ENCODE peak calls at places on chromosomes 13 and 19, in four cellular contexts. D is HEK293T, I is HepG2, W is K562. X is an unnamed sample.
A peak's percentile ranks its signal among the peaks of the same experiment; 100 is the strongest.

GRCh38 chr13:41941174-41941573 is 19.7 kb downstream of the VWA8 start:
- DNase-seq in W (no peak), I (no peak), D (no peak), X (no peak)

GRCh38 chr13:27562457-27562856 is 57.9 kb downstream of the LNX2 start:
- DNase-seq in D (no peak), I (no peak), W (no peak), X (no peak)

GRCh38 chr19:7427944-7428343 is 60.9 kb downstream of the PEX11G start:
- DNase-seq in D (no peak), I (no peak), W (no peak), X (no peak)

GRCh38 chr19:861756-862528 is 2.5 kb downstream of the CFD start:
- DNase-seq in D (peak; percentile 87), I (peak; percentile 41), W (peak; percentile 94), X (peak; percentile 96)

GRCh38 chr13:112117955-112118302 is 51.0 kb downstream of the SOX1 start:
- DNase-seq in I (no peak), W (no peak), D (no peak), X (no peak)

GRCh38 chr19:13057744-13058143 is 44.9 kb downstream of the LYL1 start:
- DNase-seq in I (no peak), W (no peak), D (no peak), X (no peak)

GRCh38 chr13:111292710-111293485 is 27.5 kb upstream of the TEX29 start:
- DNase-seq in W (no peak), D (no peak), I (no peak), X (no peak)

GRCh38 chr13:93771229-93771628 is 544.6 kb downstream of the GPC6 start:
- DNase-seq in D (no peak), I (no peak), W (no peak), X (no peak)

GRCh38 chr13:35630551-35631275 is 154.2 kb upstream of the MAB21L1 start:
- DNase-seq in D (peak; percentile 52), W (peak; percentile 11), I (peak; percentile 52), X (peak; percentile 28)

GRCh38 chr13:39047560-39047959 is 9.3 kb downstream of the NHLRC3 start:
- DNase-seq in D (peak; percentile 23), W (peak; percentile 14), I (no peak), X (peak; percentile 52)

GRCh38 chr19:19661141-19661674 is 2.3 kb downstream of the ATP13A1 start:
- DNase-seq in W (no peak), I (no peak), D (peak; percentile 3), X (no peak)

GRCh38 chr13:94590744-94591143 is 5.2 kb downstream of the TGDS start:
- DNase-seq in D (no peak), W (no peak), I (no peak), X (no peak)

GRCh38 chr13:94435604-94436226 is 43.8 kb downstream of the DCT start:
- DNase-seq in I (peak; percentile 27), W (peak; percentile 32), D (peak; percentile 80), X (no peak)

GRCh38 chr19:4342421-4343055 is 824 bp upstream of the MPND start:
- DNase-seq in D (peak; percentile 92), W (peak; percentile 94), I (peak; percentile 100), X (peak; percentile 96)

GRCh38 chr19:41967056-41967783 is 8.1 kb upstream of the RABAC1 start:
- DNase-seq in W (no peak), D (no peak), I (no peak), X (no peak)

GRCh38 chr13:35198821-35199220 is 256.8 kb downstream of the NBEA start:
- DNase-seq in D (no peak), I (no peak), W (no peak), X (no peak)

GRCh38 chr13:37229931-37230330 is 124.5 kb upstream of the CSNK1A1L start:
- DNase-seq in D (no peak), W (no peak), I (no peak), X (no peak)

GRCh38 chr13:113726961-113727411 is 32.0 kb upstream of the TMEM255B start:
- DNase-seq in I (no peak), D (no peak), W (no peak), X (no peak)

GRCh38 chr19:43478323-43478722 is 12.9 kb upstream of the LYPD3 start:
- DNase-seq in I (no peak), W (no peak), D (no peak), X (no peak)

GRCh38 chr13:40221460-40222201 is 444.8 kb downstream of the FOXO1 start:
- DNase-seq in D (no peak), I (peak; percentile 41), W (no peak), X (no peak)

GRCh38 chr19:495440-496332 is 600 bp upstream of the MADCAM1 start:
- DNase-seq in D (peak; percentile 52), I (no peak), W (peak; percentile 64), X (peak; percentile 82)

GRCh38 chr19:29318581-29318980 is 105.6 kb upstream of the UQCRFS1 start:
- DNase-seq in D (no peak), W (no peak), I (no peak), X (no peak)

GRCh38 chr13:89514534-89515312 is 1832.8 kb upstream of the MIR17HG start:
- DNase-seq in D (no peak), W (no peak), I (peak; percentile 50), X (peak; percentile 20)

GRCh38 chr19:4294389-4294788 is 7.8 kb downstream of the TMIGD2 start:
- DNase-seq in D (no peak), I (no peak), W (no peak), X (no peak)

GRCh38 chr13:44197791-44198770 is 175.5 kb upstream of the SERP2 start:
- DNase-seq in D (no peak), W (no peak), I (no peak), X (no peak)

GRCh38 chr19:19463348-19464117 is 51.8 kb downstream of the TSSK6 start:
- DNase-seq in W (no peak), D (no peak), I (no peak), X (no peak)

GRCh38 chr13:40388617-40389016 is 277.8 kb downstream of the FOXO1 start:
- DNase-seq in I (no peak), D (no peak), W (no peak), X (no peak)

GRCh38 chr19:13882841-13883240 is 5.9 kb downstream of the NANOS3 start:
- DNase-seq in W (no peak), D (no peak), I (no peak), X (no peak)

GRCh38 chr19:41554902-41555301 is 21.1 kb upstream of the CEACAM21 start:
- DNase-seq in W (no peak), D (no peak), I (no peak), X (no peak)

GRCh38 chr13:113920606-113921306 is 53.1 kb downstream of the C13orf46 start:
- DNase-seq in W (no peak), I (no peak), D (no peak), X (peak; percentile 3)

GRCh38 chr19:16462757-16463250 is 9.0 kb downstream of the EPS15L1 start:
- DNase-seq in I (no peak), D (no peak), W (no peak), X (no peak)

GRCh38 chr13:69319659-69320058 is 788.0 kb upstream of the ATXN8OS start:
- DNase-seq in W (no peak), D (no peak), I (no peak), X (no peak)

GRCh38 chr13:51342706-51343105 is 3.2 kb downstream of the SERPINE3 start:
- DNase-seq in I (no peak), W (no peak), D (no peak), X (no peak)

GRCh38 chr13:38680912-38681311 is 6.0 kb upstream of the FREM2 start:
- DNase-seq in W (no peak), I (no peak), D (no peak), X (no peak)

GRCh38 chr19:1691589-1692290 is 39.3 kb upstream of the TCF3 start:
- DNase-seq in D (no peak), W (no peak), I (no peak), X (no peak)

GRCh38 chr13:109156181-109156935 is 526.9 kb downstream of the MYO16 start:
- DNase-seq in I (no peak), D (no peak), W (no peak), X (no peak)

GRCh38 chr19:54952591-54953344 is 5.4 kb upstream of the NLRP7 start:
- DNase-seq in D (no peak), I (no peak), W (no peak), X (no peak)
- TF ChIP-seq ELF4 in D (no peak), I (no peak), W (no peak), X (no peak)

GRCh38 chr19:15315101-15315500 is 17.2 kb downstream of the BRD4 start:
- DNase-seq in I (no peak), D (no peak), W (no peak), X (no peak)

GRCh38 chr19:15316498-15316897 is 15.8 kb downstream of the BRD4 start:
- DNase-seq in D (no peak), I (no peak), W (no peak), X (no peak)

GRCh38 chr19:15318241-15318691 is 14.1 kb downstream of the BRD4 start:
- DNase-seq in I (no peak), D (no peak), W (no peak), X (no peak)

GRCh38 chr19:15317392-15318011 is 14.8 kb downstream of the BRD4 start:
- DNase-seq in D (no peak), W (no peak), I (peak; percentile 66), X (no peak)

GRCh38 chr19:15313649-15314279 is 18.6 kb downstream of the BRD4 start:
- DNase-seq in I (no peak), D (no peak), W (no peak), X (no peak)
- TF ChIP-seq ELF4 in I (no peak), D (no peak), W (no peak), X (no peak)

GRCh38 chr19:38735257-38735686 is 9.0 kb downstream of the CAPN12 start:
- DNase-seq in I (no peak), D (peak; percentile 45), W (peak; percentile 63), X (peak; percentile 70)
- TF ChIP-seq ELF4 in I (no peak), D (no peak), W (no peak), X (no peak)

GRCh38 chr13:48161530-48162179 is 66.8 kb upstream of the MED4 start:
- DNase-seq in W (no peak), I (no peak), D (no peak), X (no peak)
- TF ChIP-seq ELF4 in W (no peak), I (no peak), D (no peak), X (no peak)

GRCh38 chr19:39661565-39661964 is 5.9 kb downstream of the LGALS16 start:
- DNase-seq in D (no peak), I (no peak), W (no peak), X (no peak)
- TF ChIP-seq ELF4 in D (no peak), I (no peak), W (no peak), X (no peak)

GRCh38 chr19:55554749-55555152 is 9.4 kb upstream of the SBK3 start:
- DNase-seq in I (peak; percentile 68), D (no peak), W (no peak), X (no peak)
- TF ChIP-seq ELF4 in I (no peak), D (no peak), W (no peak), X (no peak)

GRCh38 chr19:18434411-18435184 is 3.3 kb downstream of the ISYNA1 start:
- DNase-seq in W (no peak), D (no peak), I (no peak), X (no peak)

GRCh38 chr19:18432275-18433038 is 5.5 kb downstream of the ISYNA1 start:
- DNase-seq in W (no peak), D (no peak), I (no peak), X (no peak)

GRCh38 chr19:18433039-18433691 is 4.8 kb downstream of the ISYNA1 start:
- DNase-seq in I (no peak), D (no peak), W (peak; percentile 54), X (peak; percentile 69)

GRCh38 chr19:18435185-18435841 is 2.6 kb downstream of the ISYNA1 start:
- DNase-seq in W (no peak), D (no peak), I (no peak), X (no peak)

GRCh38 chr19:18433735-18434398 is 4.1 kb downstream of the ISYNA1 start:
- DNase-seq in I (no peak), D (no peak), W (peak; percentile 57), X (peak; percentile 76)
- TF ChIP-seq ELF4 in I (no peak), D (no peak), W (peak; percentile 22), X (no peak)

X was measured in WTC11.